ENCODE peak calls at places on chromosomes 13 and 19, in six cellular contexts. One of them, this sample, is unnamed.

GRCh38 chr13:79404985-79405384 is 1.1 kb downstream of the RBM26 start:
- DNase-seq in H9: no peak
- DNase-seq in IMR-90: no peak
- DNase-seq in neuronal stem cell: no peak
- DNase-seq in trophoblast cell: no peak
- DNase-seq in H1: no peak
- DNase-seq in this sample: no peak

GRCh38 chr19:55777528-55777927 is 8.6 kb downstream of the RFPL4AL1 start:
- DNase-seq in H9: no peak
- DNase-seq in IMR-90: no peak
- DNase-seq in neuronal stem cell: no peak
- DNase-seq in trophoblast cell: no peak
- DNase-seq in H1: peak; percentile 40
- DNase-seq in this sample: no peak

GRCh38 chr13:24035411-24035810 is 125.1 kb upstream of the SPATA13 start:
- DNase-seq in H9: no peak
- DNase-seq in IMR-90: no peak
- DNase-seq in neuronal stem cell: no peak
- DNase-seq in trophoblast cell: peak; percentile 20
- DNase-seq in H1: no peak
- DNase-seq in this sample: no peak

GRCh38 chr19:19460258-19460731 is 54.8 kb downstream of the GATAD2A start:
- DNase-seq in H9: no peak
- DNase-seq in IMR-90: peak; percentile 40
- DNase-seq in neuronal stem cell: no peak
- DNase-seq in trophoblast cell: peak; percentile 25
- DNase-seq in H1: no peak
- DNase-seq in this sample: peak; percentile 43

GRCh38 chr13:113862191-113862765 is 1.6 kb downstream of the GAS6 start:
- DNase-seq in H9: peak; percentile 29
- DNase-seq in IMR-90: peak; percentile 36
- DNase-seq in neuronal stem cell: no peak
- DNase-seq in trophoblast cell: peak; percentile 25
- DNase-seq in H1: peak; percentile 50
- DNase-seq in this sample: peak; percentile 73

GRCh38 chr13:94858856-94859811 is 146.8 kb upstream of the SOX21 start:
- DNase-seq in H9: peak; percentile 39
- DNase-seq in IMR-90: peak; percentile 5
- DNase-seq in neuronal stem cell: no peak
- DNase-seq in trophoblast cell: no peak
- DNase-seq in H1: no peak
- DNase-seq in this sample: peak; percentile 94

GRCh38 chr13:28854657-28855056 is 34.5 kb downstream of the MTUS2 start:
- DNase-seq in H9: peak; percentile 48
- DNase-seq in IMR-90: no peak
- DNase-seq in neuronal stem cell: no peak
- DNase-seq in trophoblast cell: no peak
- DNase-seq in H1: no peak
- DNase-seq in this sample: no peak

GRCh38 chr13:26785845-26786630 is 25.5 kb upstream of the GPR12 start:
- DNase-seq in H9: peak; percentile 80
- DNase-seq in IMR-90: no peak
- DNase-seq in neuronal stem cell: no peak
- DNase-seq in trophoblast cell: peak; percentile 83
- DNase-seq in H1: peak; percentile 73
- DNase-seq in this sample: no peak

GRCh38 chr19:49119411-49120324 is at the start of gene PPFIA3:
- DNase-seq in H9: peak; percentile 69
- DNase-seq in IMR-90: peak; percentile 54
- DNase-seq in neuronal stem cell: peak; percentile 68
- DNase-seq in trophoblast cell: peak; percentile 61
- DNase-seq in H1: peak; percentile 79
- DNase-seq in this sample: peak; percentile 80

GRCh38 chr13:44026194-44026593 is 146.5 kb downstream of the LACC1 start:
- DNase-seq in H9: no peak
- DNase-seq in IMR-90: no peak
- DNase-seq in neuronal stem cell: no peak
- DNase-seq in trophoblast cell: no peak
- DNase-seq in H1: no peak
- DNase-seq in this sample: no peak

GRCh38 chr13:77323858-77324257 is 3.0 kb downstream of the MYCBP2 start:
- DNase-seq in H9: no peak
- DNase-seq in IMR-90: no peak
- DNase-seq in neuronal stem cell: no peak
- DNase-seq in trophoblast cell: no peak
- DNase-seq in H1: no peak
- DNase-seq in this sample: no peak

GRCh38 chr13:27425151-27425917 is 915 bp downstream of the GTF3A start:
- DNase-seq in H9: no peak
- DNase-seq in IMR-90: no peak
- DNase-seq in neuronal stem cell: no peak
- DNase-seq in trophoblast cell: no peak
- DNase-seq in H1: peak; percentile 47
- DNase-seq in this sample: no peak

GRCh38 chr13:93217701-93218100 is 8.9 kb upstream of the GPC6 start:
- DNase-seq in H9: no peak
- DNase-seq in IMR-90: no peak
- DNase-seq in neuronal stem cell: no peak
- DNase-seq in trophoblast cell: no peak
- DNase-seq in H1: no peak
- DNase-seq in this sample: no peak

GRCh38 chr13:60679131-60679530 is 282.1 kb downstream of the TDRD3 start:
- DNase-seq in H9: no peak
- DNase-seq in IMR-90: no peak
- DNase-seq in neuronal stem cell: no peak
- DNase-seq in trophoblast cell: no peak
- DNase-seq in H1: no peak
- DNase-seq in this sample: no peak

GRCh38 chr19:49331616-49332055 is 3.6 kb upstream of the CD37 start:
- DNase-seq in H9: peak; percentile 71
- DNase-seq in IMR-90: peak; percentile 57
- DNase-seq in neuronal stem cell: no peak
- DNase-seq in trophoblast cell: no peak
- DNase-seq in H1: no peak
- DNase-seq in this sample: peak; percentile 44

GRCh38 chr19:49881186-49881585 is 3.7 kb downstream of the TBC1D17 start:
- DNase-seq in H9: no peak
- DNase-seq in IMR-90: no peak
- DNase-seq in neuronal stem cell: no peak
- DNase-seq in trophoblast cell: no peak
- DNase-seq in H1: no peak
- DNase-seq in this sample: no peak

GRCh38 chr13:104871456-104871855 is 1664.0 kb downstream of the EFNB2 start:
- DNase-seq in H9: no peak
- DNase-seq in IMR-90: no peak
- DNase-seq in neuronal stem cell: no peak
- DNase-seq in trophoblast cell: no peak
- DNase-seq in H1: no peak
- DNase-seq in this sample: no peak

GRCh38 chr13:99007414-99007986 is 29.6 kb upstream of the DOCK9 start:
- DNase-seq in H9: no peak
- DNase-seq in IMR-90: no peak
- DNase-seq in neuronal stem cell: no peak
- DNase-seq in trophoblast cell: no peak
- DNase-seq in H1: no peak
- DNase-seq in this sample: no peak

GRCh38 chr13:44934724-44935123 is 54.5 kb downstream of the NUFIP1 start:
- DNase-seq in H9: no peak
- DNase-seq in IMR-90: peak; percentile 67
- DNase-seq in neuronal stem cell: no peak
- DNase-seq in trophoblast cell: no peak
- DNase-seq in H1: no peak
- DNase-seq in this sample: peak; percentile 63

GRCh38 chr13:44573790-44574465 is 2.2 kb downstream of the TSC22D1 start:
- DNase-seq in H9: peak; percentile 55
- DNase-seq in IMR-90: peak; percentile 67
- DNase-seq in neuronal stem cell: no peak
- DNase-seq in trophoblast cell: peak; percentile 24
- DNase-seq in H1: no peak
- DNase-seq in this sample: peak; percentile 50

GRCh38 chr19:33552928-33553279 is 31.3 kb upstream of the PEPD start:
- DNase-seq in H9: no peak
- DNase-seq in IMR-90: no peak
- DNase-seq in neuronal stem cell: no peak
- DNase-seq in trophoblast cell: no peak
- DNase-seq in H1: no peak
- DNase-seq in this sample: no peak

GRCh38 chr19:33550741-33551140 is 29.1 kb upstream of the PEPD start:
- DNase-seq in H9: no peak
- DNase-seq in IMR-90: no peak
- DNase-seq in neuronal stem cell: no peak
- DNase-seq in trophoblast cell: no peak
- DNase-seq in H1: no peak
- DNase-seq in this sample: no peak

GRCh38 chr19:33552191-33552927 is 30.8 kb upstream of the PEPD start:
- DNase-seq in H9: no peak
- DNase-seq in IMR-90: no peak
- DNase-seq in neuronal stem cell: no peak
- DNase-seq in trophoblast cell: no peak
- DNase-seq in H1: no peak
- DNase-seq in this sample: no peak

GRCh38 chr19:33553530-33554310 is 32.1 kb upstream of the PEPD start:
- DNase-seq in H9: no peak
- DNase-seq in IMR-90: no peak
- DNase-seq in neuronal stem cell: no peak
- DNase-seq in trophoblast cell: no peak
- DNase-seq in H1: no peak
- DNase-seq in this sample: no peak

GRCh38 chr19:33551676-33552075 is 30.1 kb upstream of the PEPD start:
- DNase-seq in H9: no peak
- DNase-seq in IMR-90: no peak
- DNase-seq in neuronal stem cell: no peak
- DNase-seq in trophoblast cell: no peak
- DNase-seq in H1: no peak
- DNase-seq in this sample: no peak
- H4K91ac ChIP-seq in H9: no peak overlapping the region
- H4K91ac ChIP-seq in IMR-90: no peak overlapping the region
- H4K91ac ChIP-seq in neuronal stem cell: no peak overlapping the region
- H4K91ac ChIP-seq in trophoblast cell: no peak overlapping the region
- H4K91ac ChIP-seq in H1: no peak overlapping the region
- H4K91ac ChIP-seq in this sample: no peak overlapping the region

DNA sequence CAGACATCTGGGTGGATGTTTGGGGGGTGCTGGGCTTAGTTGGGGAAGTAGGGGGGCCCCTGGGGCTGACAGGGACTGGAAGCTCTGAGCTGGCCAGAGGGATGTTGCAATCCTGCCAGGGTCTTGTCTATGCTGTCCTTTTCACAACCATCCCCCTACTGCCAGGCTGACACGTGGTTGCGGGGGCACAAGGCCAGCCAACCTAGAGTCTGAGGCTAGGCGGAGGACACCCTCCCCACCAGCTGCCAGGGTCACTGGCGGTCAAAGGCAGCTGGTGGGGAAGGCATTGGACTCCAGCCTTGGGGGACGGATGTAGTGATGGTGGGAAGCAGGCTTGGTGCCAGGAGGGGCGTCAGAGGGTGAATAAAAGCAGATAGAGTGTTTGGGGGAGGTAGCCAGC is 1.6 kb upstream of the APOC1 start:
- DNase-seq in H9: no peak
- DNase-seq in IMR-90: no peak
- DNase-seq in neuronal stem cell: no peak
- DNase-seq in trophoblast cell: no peak
- DNase-seq in H1: no peak
- DNase-seq in this sample: no peak
- H2AK5ac ChIP-seq in H9: no peak overlapping the region
- H2AK5ac ChIP-seq in IMR-90: no peak overlapping the region
- H2AK5ac ChIP-seq in neuronal stem cell: no peak overlapping the region
- H2AK5ac ChIP-seq in trophoblast cell: no peak overlapping the region
- H2AK5ac ChIP-seq in H1: peak overlapping the region; percentile 82
- H2AK5ac ChIP-seq in this sample: no peak overlapping the region

GRCh38 chr19:4053423-4054324 is 13.0 kb downstream of the ZBTB7A start:
- DNase-seq in H9: no peak
- DNase-seq in IMR-90: no peak
- DNase-seq in neuronal stem cell: no peak
- DNase-seq in trophoblast cell: no peak
- DNase-seq in H1: no peak
- DNase-seq in this sample: no peak

GRCh38 chr19:4052114-4052992 is 14.3 kb downstream of the ZBTB7A start:
- DNase-seq in H9: no peak
- DNase-seq in IMR-90: peak; percentile 20
- DNase-seq in neuronal stem cell: no peak
- DNase-seq in trophoblast cell: no peak
- DNase-seq in H1: no peak
- DNase-seq in this sample: no peak

GRCh38 chr19:4052993-4053422 is 13.7 kb downstream of the ZBTB7A start:
- DNase-seq in H9: no peak
- DNase-seq in IMR-90: no peak
- DNase-seq in neuronal stem cell: no peak
- DNase-seq in trophoblast cell: no peak
- DNase-seq in H1: no peak
- DNase-seq in this sample: no peak

GRCh38 chr19:4054471-4055208 is 12.1 kb downstream of the ZBTB7A start:
- DNase-seq in H9: no peak
- DNase-seq in IMR-90: no peak
- DNase-seq in neuronal stem cell: no peak
- DNase-seq in trophoblast cell: no peak
- DNase-seq in H1: no peak
- DNase-seq in this sample: no peak

GRCh38 chr19:4055209-4055552 is 11.5 kb downstream of the ZBTB7A start:
- DNase-seq in H9: no peak
- DNase-seq in IMR-90: no peak
- DNase-seq in neuronal stem cell: no peak
- DNase-seq in trophoblast cell: no peak
- DNase-seq in H1: no peak
- DNase-seq in this sample: no peak
- H4K91ac ChIP-seq in H9: no peak overlapping the region
- H4K91ac ChIP-seq in IMR-90: no peak overlapping the region
- H4K91ac ChIP-seq in neuronal stem cell: no peak overlapping the region
- H4K91ac ChIP-seq in trophoblast cell: no peak overlapping the region
- H4K91ac ChIP-seq in H1: no peak overlapping the region
- H4K91ac ChIP-seq in this sample: peak overlapping the region; percentile 20

DNA sequence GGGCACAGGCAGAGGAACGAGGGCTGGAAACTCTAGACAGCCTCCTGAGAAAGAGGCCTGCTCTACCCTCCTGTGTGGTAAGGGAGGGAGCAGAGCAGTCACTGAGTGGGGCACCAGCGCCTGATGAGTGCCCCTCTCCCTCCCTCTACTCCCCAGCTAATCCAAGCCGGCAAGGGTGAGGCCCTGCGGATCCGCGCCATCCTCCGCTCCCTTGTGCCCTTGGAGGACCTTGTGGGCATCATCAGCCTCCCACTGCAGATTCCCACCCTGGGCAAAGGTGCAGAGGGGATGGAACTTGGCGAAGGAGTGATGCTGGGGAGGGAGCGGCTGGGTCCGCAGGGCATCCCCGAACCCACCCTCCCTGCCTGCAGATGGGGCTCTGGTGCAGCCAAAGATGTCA is 67.0 kb downstream of the RYR1 start:
- DNase-seq in H9: no peak
- DNase-seq in IMR-90: no peak
- DNase-seq in neuronal stem cell: no peak
- DNase-seq in trophoblast cell: no peak
- DNase-seq in H1: no peak
- DNase-seq in this sample: no peak
- H2AK5ac ChIP-seq in H9: no peak overlapping the region
- H2AK5ac ChIP-seq in IMR-90: no peak overlapping the region
- H2AK5ac ChIP-seq in neuronal stem cell: peak overlapping the region; percentile 81
- H2AK5ac ChIP-seq in trophoblast cell: no peak overlapping the region
- H2AK5ac ChIP-seq in H1: no peak overlapping the region
- H2AK5ac ChIP-seq in this sample: no peak overlapping the region

This sample was measured in mesenchymal stem cell.